ENCODE peak calls at places on chromosomes 2 and 18, in nine cellular contexts. X is mucosa of gallbladder; A is foreskin fibroblast; V is SHP77; K is H7; I is central memory CD4-positive, alpha-beta T cell; L is hypothalamus; W is epithelial cell of esophagus; B is activated naive CD8-positive, alpha-beta T cell treated with anti-CD3 and anti-CD28 coated beads, Interleukin-2, amount 50 U/mL, for 24 hours. D is an unnamed sample.

GRCh38 chr2:97741686-97742085 is 28.3 kb downstream of the ZAP70 start:
- DNase-seq in X (no peak), B (no peak), L (no peak), V (no peak), W (no peak), K (no peak), A (no peak), I (no peak), D (no peak)

GRCh38 chr2:214450118-214450894 is 39.5 kb downstream of the VWC2L start:
- DNase-seq in A (no peak), W (no peak), L (no peak), V (no peak), K (peak), B (no peak), X (no peak), I (no peak), D (no peak)

GRCh38 chr2:136327162-136327852 is 209.4 kb upstream of the CXCR4 start:
- DNase-seq in I (peak), K (no peak), L (no peak), B (peak), X (peak), A (no peak), W (peak), V (peak), D (no peak)

GRCh38 chr18:39057423-39058057 is 1491.9 kb upstream of the CELF4 start:
- DNase-seq in B (no peak), A (peak), I (no peak), K (no peak), V (no peak), X (no peak), L (no peak), W (peak), D (no peak)

GRCh38 chr2:176082885-176083731 is 654 bp downstream of the EVX2 start:
- DNase-seq in B (no peak), L (no peak), X (no peak), V (no peak), W (no peak), I (no peak), K (peak), A (peak), D (no peak)

GRCh38 chr2:207337234-207338219 is 171.8 kb upstream of the KLF7 start:
- DNase-seq in W (peak), A (no peak), B (peak), I (no peak), L (no peak), V (no peak), K (no peak), X (no peak), D (peak)

GRCh38 chr2:150513647-150514046 is 26.2 kb upstream of the RND3 start:
- DNase-seq in B (no peak), K (no peak), A (peak), I (no peak), X (no peak), V (no peak), W (peak), L (no peak), D (no peak)

GRCh38 chr2:102797486-102797885 is 35.7 kb downstream of the TMEM182 start:
- DNase-seq in A (no peak), X (no peak), I (no peak), W (no peak), K (no peak), V (no peak), B (no peak), L (no peak), D (no peak)

GRCh38 chr2:226159875-226160479 is 639.6 kb downstream of the IRS1 start:
- DNase-seq in W (no peak), I (no peak), A (no peak), V (no peak), X (no peak), L (no peak), K (peak), B (no peak), D (no peak)

GRCh38 chr18:35386600-35387366 is 9.6 kb upstream of the ZNF396 start:
- DNase-seq in X (peak), V (peak), K (peak), B (peak), L (peak), A (peak), W (peak), I (peak), D (peak)

GRCh38 chr2:226692521-226693126 is 107.0 kb downstream of the IRS1 start:
- DNase-seq in W (peak), L (no peak), K (no peak), X (no peak), B (no peak), A (no peak), V (no peak), I (no peak), D (no peak)

GRCh38 chr2:144137705-144138428 is 382.1 kb downstream of the ZEB2 start:
- DNase-seq in W (no peak), L (no peak), V (no peak), B (no peak), K (no peak), A (peak), X (no peak), I (no peak), D (no peak)

GRCh38 chr2:80168801-80169200 is 135.8 kb downstream of the LRRTM1 start:
- DNase-seq in A (no peak), V (no peak), I (no peak), L (no peak), X (no peak), W (no peak), B (no peak), K (no peak), D (no peak)

GRCh38 chr18:63970803-63971191 is 916 bp downstream of the SERPINB8 start:
- DNase-seq in I (no peak), X (peak), W (peak), A (peak), V (peak), L (peak), K (peak), B (no peak), D (no peak)

D was measured in OCI-M1.